ENCODE peak calls at places on chromosomes 1 and 21, in four cellular contexts. L, U, C and V are unnamed samples.

GRCh38 chr1:18085387-18086074 is 22.1 kb upstream of the IGSF21 start:
- DNase-seq in L (no peak), U (no peak), C (no peak), V (no peak)

GRCh38 chr1:17885663-17886062 is 130.5 kb downstream of the ACTL8 start:
- DNase-seq in L (no peak), U (no peak), C (no peak), V (no peak)

GRCh38 chr1:187931781-187932180 is 1103.0 kb downstream of the PLA2G4A start:
- DNase-seq in L (no peak), U (no peak), C (no peak), V (no peak)

GRCh38 chr1:161440312-161440894 is 64.9 kb upstream of the FCGR2A start:
- DNase-seq in L (peak), U (peak), C (no peak), V (no peak)

GRCh38 chr1:200198247-200198646 is 170.7 kb downstream of the NR5A2 start:
- DNase-seq in L (no peak), U (no peak), C (no peak), V (no peak)

GRCh38 chr21:17334478-17334877 is 178.4 kb upstream of the CXADR start:
- DNase-seq in L (no peak), U (no peak), C (no peak), V (no peak)

GRCh38 chr1:223712184-223712855 is at the start of gene CAPN2:
- DNase-seq in L (peak), U (peak), C (peak), V (no peak)

GRCh38 chr1:56516539-56517252 is 62.7 kb downstream of the PLPP3 start:
- DNase-seq in L (no peak), U (no peak), C (no peak), V (peak)

GRCh38 chr1:18932387-18932786 is 24.1 kb downstream of the IFFO2 start:
- DNase-seq in L (no peak), U (no peak), C (no peak), V (no peak)

GRCh38 chr1:54849219-54850081 is 37.5 kb downstream of the DHCR24 start:
- DNase-seq in L (no peak), U (no peak), C (no peak), V (no peak)

GRCh38 chr1:41462680-41463004 is 21.8 kb downstream of the EDN2 start:
- DNase-seq in L (no peak), U (no peak), C (no peak), V (no peak)

GRCh38 chr1:215911406-215911968 is 344.4 kb downstream of the KCTD3 start:
- DNase-seq in L (no peak), U (no peak), C (no peak), V (no peak)

GRCh38 chr1:183281039-183281438 is 95.0 kb downstream of the LAMC2 start:
- DNase-seq in L (no peak), U (no peak), C (no peak), V (no peak)

GRCh38 chr1:178126790-178127189 is 32.9 kb downstream of the RASAL2 start:
- DNase-seq in L (no peak), U (no peak), C (peak), V (no peak)

GRCh38 chr1:89822999-89823628 is 2.3 kb downstream of the LRRC8D start:
- DNase-seq in L (no peak), U (no peak), C (no peak), V (no peak)

GRCh38 chr1:184870319-184870718 is 104.0 kb downstream of the NIBAN1 start:
- DNase-seq in L (no peak), U (no peak), C (no peak), V (no peak)

GRCh38 chr1:211606914-211607751 is 28.2 kb upstream of the SLC30A1 start:
- DNase-seq in L (no peak), U (no peak), C (no peak), V (no peak)

GRCh38 chr1:1026599-1027413 is 6.9 kb downstream of the AGRN start:
- DNase-seq in L (no peak), U (no peak), C (no peak), V (no peak)

GRCh38 chr21:46213620-46214286 is 14.8 kb downstream of the LSS start:
- DNase-seq in L (no peak), U (no peak), C (no peak), V (no peak)

GRCh38 chr21:40685121-40685630 is 161.8 kb downstream of the DSCAM start:
- DNase-seq in L (no peak), U (no peak), C (no peak), V (no peak)

GRCh38 chr1:92219028-92219427 is 1.3 kb downstream of the C1orf146 start:
- DNase-seq in L (no peak), U (no peak), C (no peak), V (no peak)

GRCh38 chr21:41933259-41934079 is 20.3 kb downstream of the C2CD2 start:
- DNase-seq in L (no peak), U (no peak), C (no peak), V (no peak)

GRCh38 chr1:78716186-78716585 is 66.6 kb downstream of the IFI44 start:
- DNase-seq in L (no peak), U (no peak), C (no peak), V (no peak)

GRCh38 chr1:245000872-245001188 is 136.5 kb upstream of the HNRNPU start:
- DNase-seq in L (no peak), U (no peak), C (no peak), V (no peak)

GRCh38 chr1:91764471-91765115 is 121.4 kb downstream of the TGFBR3 start:
- DNase-seq in L (no peak), U (peak), C (no peak), V (no peak)

GRCh38 chr21:43880111-43880985 is 15.3 kb downstream of the AGPAT3 start:
- DNase-seq in L (no peak), U (no peak), C (no peak), V (no peak)

GRCh38 chr1:212512731-212513559 is 80.2 kb downstream of the NENF start:
- DNase-seq in L (no peak), U (no peak), C (no peak), V (no peak)

GRCh38 chr1:4216231-4216630 is 316.2 kb upstream of the C1orf174 start:
- DNase-seq in L (no peak), U (no peak), C (no peak), V (no peak)

GRCh38 chr21:43703068-43703880 is 15.7 kb upstream of the PDXK start:
- DNase-seq in L (peak), U (peak), C (no peak), V (no peak)

GRCh38 chr1:227794813-227795183 is 20.7 kb upstream of the PRSS38 start:
- DNase-seq in L (no peak), U (no peak), C (no peak), V (no peak)

GRCh38 chr1:55140546-55140983 is 74.6 kb downstream of the USP24 start:
- DNase-seq in L (peak), U (peak), C (peak), V (peak)

GRCh38 chr1:145884675-145885074 is 991 bp downstream of the ANKRD35 start:
- DNase-seq in L (no peak), U (no peak), C (no peak), V (no peak)

GRCh38 chr1:177958092-177958491 is 11.8 kb downstream of the SEC16B start:
- DNase-seq in L (no peak), U (no peak), C (no peak), V (no peak)

GRCh38 chr1:239805888-239806772 is 285.6 kb upstream of the FMN2 start:
- DNase-seq in L (no peak), U (no peak), C (no peak), V (no peak)

GRCh38 chr1:53317651-53318539 is 10.0 kb downstream of the LRP8 start:
- DNase-seq in L (no peak), U (no peak), C (no peak), V (no peak)

GRCh38 chr1:178417858-178418257 is 78.9 kb downstream of the CLEC20A start:
- DNase-seq in L (no peak), U (no peak), C (peak), V (no peak)

GRCh38 chr1:160366731-160367515 is at the start of gene NHLH1:
- DNase-seq in L (no peak), U (no peak), C (no peak), V (no peak)